ENCODE peak calls at places on chromosome 14, in eight cellular contexts. N is GM23338, I is AG04450, J is ovary, R is fibroblast of the aortic adventitia, Q is heart left ventricle, L is left lung, B is cardiac muscle cell. K is an unnamed sample.

GRCh38 chr14:102768223-102769048 is 8.8 kb upstream of the TRAF3 start:
- DNase-seq in N (no peak), I (no peak), J (no peak), R (no peak), Q (no peak), L (no peak), B (no peak), K (no peak)

GRCh38 chr14:68946423-68946822 is 32.7 kb downstream of the ACTN1 start:
- DNase-seq in N (no peak), I (no peak), J (no peak), R (no peak), Q (no peak), L (no peak), B (no peak), K (no peak)

GRCh38 chr14:57617510-57617909 is 123.9 kb upstream of the CCDC198 start:
- DNase-seq in N (peak), I (no peak), J (no peak), R (no peak), Q (no peak), L (no peak), B (no peak), K (no peak)

GRCh38 chr14:37697489-37698121 is 102.2 kb downstream of the TTC6 start:
- DNase-seq in N (no peak), I (peak), J (no peak), R (peak), Q (no peak), L (no peak), B (peak), K (peak)

GRCh38 chr14:72613196-72613974 is 280.5 kb downstream of the DPF3 start:
- DNase-seq in N (no peak), I (no peak), J (peak), R (peak), Q (peak), L (no peak), B (peak), K (peak)

GRCh38 chr14:100314724-100315123 is 8.4 kb upstream of the SLC25A47 start:
- DNase-seq in N (no peak), I (no peak), J (no peak), R (no peak), Q (no peak), L (no peak), B (no peak), K (no peak)

GRCh38 chr14:34227834-34228662 is 234.0 kb downstream of the SPTSSA start:
- DNase-seq in N (peak), I (peak), J (peak), R (peak), Q (peak), L (peak), B (peak), K (peak)

GRCh38 chr14:54637829-54638446 is 71.0 kb downstream of the SAMD4A start:
- DNase-seq in N (no peak), I (no peak), J (no peak), R (peak), Q (no peak), L (no peak), B (peak), K (no peak)

GRCh38 chr14:90660865-90661570 is 155.2 kb downstream of the TTC7B start:
- DNase-seq in N (peak), I (no peak), J (no peak), R (no peak), Q (no peak), L (peak), B (no peak), K (no peak)

GRCh38 chr14:104863923-104864266 is 1.2 kb upstream of the CEP170B start:
- DNase-seq in N (no peak), I (no peak), J (peak), R (no peak), Q (no peak), L (no peak), B (no peak), K (peak)

GRCh38 chr14:103155013-103155412 is 31.8 kb downstream of the TNFAIP2 start:
- DNase-seq in N (no peak), I (no peak), J (peak), R (peak), Q (peak), L (peak), B (peak), K (peak)

GRCh38 chr14:96589577-96589976 is 87.4 kb downstream of the PAPOLA start:
- DNase-seq in N (no peak), I (no peak), J (no peak), R (no peak), Q (no peak), L (no peak), B (no peak), K (peak)

GRCh38 chr14:26204954-26205479 is 392.8 kb downstream of the NOVA1 start:
- DNase-seq in N (peak), I (no peak), J (peak), R (peak), Q (peak), L (peak), B (peak), K (no peak)

GRCh38 chr14:79043194-79043889 is 873.2 kb downstream of the NRXN3 start:
- DNase-seq in N (no peak), I (no peak), J (no peak), R (no peak), Q (no peak), L (no peak), B (no peak), K (no peak)

GRCh38 chr14:61670576-61670975 is 24.7 kb upstream of the HIF1A start:
- DNase-seq in N (no peak), I (no peak), J (no peak), R (no peak), Q (no peak), L (no peak), B (no peak), K (no peak)

GRCh38 chr14:47278233-47278842 is 397.1 kb downstream of the MDGA2 start:
- DNase-seq in N (peak), I (no peak), J (no peak), R (no peak), Q (peak), L (peak), B (peak), K (no peak)

GRCh38 chr14:34436118-34436905 is 25.7 kb downstream of the SPTSSA start:
- DNase-seq in N (no peak), I (peak), J (no peak), R (peak), Q (no peak), L (no peak), B (peak), K (no peak)

DNA sequence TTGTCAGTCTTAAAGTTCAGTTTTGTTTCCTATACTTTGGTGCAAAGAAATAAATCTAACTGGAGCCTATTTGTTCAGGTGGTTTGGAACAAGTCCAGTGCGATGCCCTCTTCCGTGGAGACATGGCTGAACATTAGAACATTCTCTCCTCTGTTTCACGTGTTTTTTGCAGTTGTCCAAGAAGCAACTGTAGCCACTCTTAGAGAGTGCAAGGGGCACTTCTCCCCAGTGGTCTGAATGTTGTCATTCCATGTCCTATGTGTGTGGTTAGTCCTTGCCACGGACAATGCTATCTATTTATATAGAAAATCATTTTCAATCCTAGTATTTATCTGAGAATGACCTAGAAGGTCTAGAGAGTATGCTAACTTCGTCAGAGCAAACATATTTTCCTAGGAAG is 1232.5 kb upstream of the SEL1L start:
- DNase-seq in N (no peak), I (no peak), J (no peak), R (no peak), Q (no peak), L (no peak), B (no peak), K (no peak)
- TF ChIP-seq CTCF in N (no peak), I (no peak), J (no peak), R (no peak), Q (no peak), L (no peak), B (no peak), K (no peak)

GRCh38 chr14:85527458-85527857 is 2.5 kb upstream of the FLRT2 start:
- DNase-seq in N (no peak), I (no peak), J (no peak), R (peak), Q (no peak), L (no peak), B (peak), K (no peak)
- H3K4me3 ChIP-seq in N (no peak), I (no peak), J (no peak), R (no peak), Q (no peak), L (no peak), B (no peak), K (peak)

GRCh38 chr14:106436310-106436905 is 910.0 kb downstream of the TMEM121 start:
- DNase-seq in N (peak), I (no peak), J (no peak), R (no peak), Q (no peak), L (peak), B (no peak), K (no peak)
- TF ChIP-seq CTCF in N (no peak), I (no peak), J (no peak), R (no peak), Q (peak), L (peak), B (no peak), K (no peak)

DNA sequence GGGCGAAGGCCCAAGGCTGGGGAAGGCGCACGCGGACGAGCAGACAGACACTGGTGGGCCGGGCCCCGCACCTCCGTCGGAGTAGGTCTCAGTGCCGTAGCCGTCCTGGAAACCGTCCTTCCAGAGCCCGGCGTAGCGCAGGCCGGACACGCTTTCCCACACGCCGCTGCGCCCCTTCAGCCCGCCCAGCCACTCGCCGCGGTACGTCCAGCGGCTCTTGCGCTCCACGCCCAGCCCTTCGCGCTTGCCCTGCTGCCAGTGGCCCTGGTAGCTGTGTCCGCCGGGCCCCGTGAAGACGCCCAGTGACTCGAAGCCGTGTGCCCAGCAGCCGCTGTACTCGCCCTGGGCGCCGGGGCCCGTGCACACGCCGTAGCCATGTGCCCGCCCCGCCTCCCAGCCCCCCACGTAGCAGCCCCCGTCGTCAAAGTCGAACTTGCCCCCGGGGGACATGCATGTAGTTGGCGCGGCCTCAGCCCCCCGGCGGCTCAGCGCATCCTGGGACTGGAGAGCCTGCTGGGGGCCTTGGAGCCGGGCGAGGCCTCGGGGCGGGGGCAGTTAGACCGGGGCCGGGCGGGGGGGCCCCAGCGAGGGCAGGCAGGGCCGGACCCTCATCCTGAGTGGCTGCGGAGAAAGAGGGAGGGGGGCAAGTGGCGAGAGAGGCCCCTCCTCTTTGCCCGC is 1.4 kb downstream of the JPH4 start:
- DNase-seq in N (peak), I (no peak), J (peak), R (no peak), Q (no peak), L (peak), B (peak), K (peak)
- H3K4me3 ChIP-seq in N (peak), I (no peak), J (peak), R (no peak), Q (peak), L (no peak), B (peak), K (no peak)

GRCh38 chr14:45990252-45990651 is 661.3 kb downstream of the RPL10L start:
- DNase-seq in N (peak), I (no peak), J (no peak), R (no peak), Q (no peak), L (no peak), B (no peak), K (no peak)
- TF ChIP-seq CTCF in N (no peak), I (peak), J (no peak), R (peak), Q (no peak), L (no peak), B (peak), K (no peak)

GRCh38 chr14:95065411-95065810 is 91.9 kb downstream of the DICER1 start:
- DNase-seq in N (no peak), I (no peak), J (no peak), R (no peak), Q (no peak), L (no peak), B (no peak), K (no peak)
- H3K4me3 ChIP-seq in N (no peak), I (no peak), J (no peak), R (no peak), Q (no peak), L (no peak), B (no peak), K (no peak)

DNA sequence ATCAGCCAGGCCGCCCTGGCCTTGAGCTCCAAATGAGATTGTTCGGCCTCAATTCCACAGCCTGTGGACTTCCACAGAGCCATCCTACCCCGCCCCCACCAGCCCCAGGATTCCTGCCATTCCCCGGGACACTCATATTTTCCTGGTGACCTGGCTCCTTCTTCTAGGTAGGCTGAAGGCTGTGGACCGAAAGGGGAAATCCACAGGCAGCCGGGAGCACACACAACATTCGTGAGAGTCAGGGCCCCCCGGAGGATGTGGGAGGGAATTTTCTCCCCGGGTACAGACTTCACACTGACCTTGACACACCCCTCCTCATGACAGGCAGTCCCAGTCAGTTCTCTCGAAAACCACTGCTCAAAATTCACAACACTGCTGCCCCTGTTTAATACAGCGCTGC is 39.9 kb downstream of the RIN3 start:
- DNase-seq in N (peak), I (no peak), J (peak), R (peak), Q (peak), L (no peak), B (peak), K (peak)
- TF ChIP-seq CTCF in N (peak), I (peak), J (no peak), R (peak), Q (no peak), L (no peak), B (peak), K (no peak)

GRCh38 chr14:74610866-74611671 is 968 bp downstream of the LTBP2 start:
- DNase-seq in N (peak), I (no peak), J (peak), R (peak), Q (no peak), L (peak), B (peak), K (peak)
- H3K4me3 ChIP-seq in N (peak), I (peak), J (peak), R (peak), Q (peak), L (peak), B (peak), K (peak)

GRCh38 chr14:87205811-87206210 is 787.2 kb downstream of the GALC start:
- DNase-seq in N (no peak), I (no peak), J (no peak), R (no peak), Q (no peak), L (no peak), B (no peak), K (no peak)
- TF ChIP-seq CTCF in N (peak), I (no peak), J (no peak), R (no peak), Q (no peak), L (no peak), B (no peak), K (no peak)

GRCh38 chr14:95515080-95515489 is 1.4 kb downstream of the SYNE3 start:
- DNase-seq in N (peak), I (no peak), J (peak), R (peak), Q (no peak), L (peak), B (peak), K (peak)
- H3K4me3 ChIP-seq in N (no peak), I (peak), J (peak), R (peak), Q (peak), L (no peak), B (no peak), K (peak)